ENCODE peak calls at places on chromosomes 11 and 22, in seven cellular contexts. Z is NB4, I is lower leg skin, P is spleen, O is tibial artery, X is HepG2, U is fibroblast of pulmonary artery. F is an unnamed sample.
A peak's percentile ranks its signal among the peaks of the same experiment; 100 is the strongest.

GRCh38 chr22:27800250-27801131 is 1.1 kb downstream of the MN1 start:
- DNase-seq in P (no peak), X (no peak), Z (no peak), O (no peak), I (no peak), U (peak; percentile 33), F (no peak)

GRCh38 chr22:45577746-45578523 is 75.3 kb downstream of the FBLN1 start:
- DNase-seq in O (peak; percentile 72), U (peak; percentile 89), X (peak; percentile 64), I (peak; percentile 96), Z (peak; percentile 96), P (peak; percentile 93), F (peak; percentile 82)

GRCh38 chr11:128349650-128350296 is 237.6 kb downstream of the ETS1 start:
- DNase-seq in X (no peak), O (no peak), P (no peak), U (no peak), I (no peak), Z (no peak), F (no peak)

GRCh38 chr22:42368379-42369249 is 63.6 kb downstream of the NFAM1 start:
- DNase-seq in X (no peak), O (no peak), I (no peak), Z (no peak), U (no peak), P (peak; percentile 89), F (no peak)

GRCh38 chr22:19905619-19906276 is 35.8 kb upstream of the COMT start:
- DNase-seq in P (no peak), I (no peak), O (no peak), U (no peak), X (no peak), Z (no peak), F (peak; percentile 79)

GRCh38 chr22:43917523-43917922 is 6.1 kb upstream of the PNPLA3 start:
- DNase-seq in O (no peak), P (no peak), I (no peak), U (no peak), Z (no peak), X (no peak), F (no peak)

GRCh38 chr11:762421-763072 is 14.7 kb downstream of the GATD1 start:
- DNase-seq in U (peak; percentile 66), X (no peak), I (peak; percentile 87), Z (peak; percentile 76), P (peak; percentile 76), O (no peak), F (peak; percentile 75)

GRCh38 chr11:105151936-105152554 is 12.5 kb upstream of the CARD18 start:
- DNase-seq in I (no peak), X (no peak), Z (no peak), O (no peak), U (peak; percentile 63), P (no peak), F (peak; percentile 52)

GRCh38 chr11:69828971-69829344 is 9.7 kb upstream of the FGF3 start:
- DNase-seq in I (no peak), U (no peak), P (peak; percentile 38), X (no peak), Z (no peak), O (no peak), F (no peak)

GRCh38 chr11:61611309-61611708 is 30.4 kb upstream of the SYT7 start:
- DNase-seq in X (no peak), Z (no peak), O (no peak), I (no peak), U (no peak), P (no peak), F (no peak)

GRCh38 chr22:29149841-29150555 is 55.7 kb upstream of the EMID1 start:
- DNase-seq in I (no peak), Z (no peak), U (peak; percentile 3), O (no peak), P (peak; percentile 68), X (peak; percentile 50), F (no peak)

GRCh38 chr22:44995282-44995597 is 14.6 kb downstream of the PHF21B start:
- DNase-seq in U (no peak), X (no peak), Z (no peak), I (no peak), P (no peak), O (no peak), F (no peak)

GRCh38 chr11:111001986-111002616 is 243.4 kb upstream of the POU2AF2 start:
- DNase-seq in P (no peak), U (peak; percentile 87), X (no peak), O (peak; percentile 26), I (no peak), Z (no peak), F (peak; percentile 72)

GRCh38 chr22:42233879-42234278 is 36.6 kb downstream of the TCF20 start:
- DNase-seq in X (no peak), I (no peak), O (no peak), U (no peak), Z (no peak), P (no peak), F (peak; percentile 48)

GRCh38 chr22:27814993-27815392 is 13.4 kb upstream of the MN1 start:
- DNase-seq in I (no peak), U (no peak), O (no peak), X (no peak), P (no peak), Z (no peak), F (no peak)

GRCh38 chr22:31284756-31285155 is 7.5 kb downstream of the PIK3IP1 start:
- DNase-seq in P (no peak), X (no peak), Z (no peak), I (peak; percentile 69), U (no peak), O (no peak), F (no peak)

GRCh38 chr11:69352715-69353325 is 58.9 kb downstream of the MYEOV start:
- DNase-seq in I (peak; percentile 21), U (peak; percentile 84), O (no peak), X (no peak), P (no peak), Z (peak; percentile 53), F (peak; percentile 93)

GRCh38 chr22:20056696-20057386 is 23.2 kb upstream of the DGCR8 start:
- DNase-seq in I (no peak), O (no peak), X (no peak), Z (no peak), P (no peak), U (no peak), F (no peak)

GRCh38 chr11:11620966-11621880 is 582 bp downstream of the GALNT18 start:
- DNase-seq in I (no peak), Z (peak; percentile 4), U (no peak), X (no peak), P (peak; percentile 82), O (peak; percentile 45), F (peak; percentile 13)

GRCh38 chr11:40445391-40445790 is 1014.1 kb downstream of the LRRC4C start:
- DNase-seq in I (no peak), U (no peak), O (no peak), X (peak; percentile 8), Z (no peak), P (no peak), F (no peak)

GRCh38 chr11:122207921-122208764 is 92.1 kb upstream of the BLID start:
- DNase-seq in P (no peak), O (no peak), U (peak; percentile 45), I (no peak), X (no peak), Z (no peak), F (peak; percentile 72)

GRCh38 chr11:73227571-73228211 is 9.6 kb downstream of the P2RY2 start:
- DNase-seq in X (no peak), I (peak; percentile 86), O (no peak), U (no peak), Z (no peak), P (peak; percentile 41), F (no peak)

DNA sequence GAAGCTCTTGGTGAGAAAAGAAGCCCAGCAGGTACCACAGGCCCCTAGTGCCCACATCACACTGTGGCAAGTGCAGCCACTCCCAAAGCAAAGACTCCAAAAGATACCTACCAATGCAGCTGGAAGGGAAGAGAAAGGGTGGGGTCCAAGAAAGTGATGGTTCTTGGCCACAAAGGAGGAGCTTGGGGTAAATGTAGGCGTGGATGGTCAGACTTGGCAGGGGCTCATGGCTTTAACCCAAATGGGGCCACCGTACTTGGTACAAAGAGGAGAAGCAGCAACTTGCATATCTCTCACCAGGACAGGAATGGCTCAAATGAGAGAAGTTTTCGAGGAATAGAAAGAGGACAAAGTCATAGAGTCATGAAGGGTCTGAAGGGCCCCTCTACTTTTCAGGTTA is 4.8 kb downstream of the MAP3K11 start:
- DNase-seq in O (no peak), I (no peak), P (no peak), Z (no peak), X (no peak), U (peak; percentile 37), F (no peak)
- TF ChIP-seq CTCF in O (no peak), I (no peak), P (no peak), Z (no peak), X (no peak), U (no peak), F (no peak)

GRCh38 chr22:39146256-39147101 is 6.0 kb downstream of the CBX7 start:
- DNase-seq in U (no peak), Z (no peak), O (peak; percentile 24), P (peak; percentile 74), X (no peak), I (no peak), F (no peak)
- H3K4me3 ChIP-seq in U (no peak overlapping the region), Z (no peak overlapping the region), O (peak overlapping the region; percentile 91), P (peak overlapping the region; percentile 97), X (peak overlapping the region; percentile 53), I (no peak overlapping the region), F (peak overlapping the region; percentile 61)

DNA sequence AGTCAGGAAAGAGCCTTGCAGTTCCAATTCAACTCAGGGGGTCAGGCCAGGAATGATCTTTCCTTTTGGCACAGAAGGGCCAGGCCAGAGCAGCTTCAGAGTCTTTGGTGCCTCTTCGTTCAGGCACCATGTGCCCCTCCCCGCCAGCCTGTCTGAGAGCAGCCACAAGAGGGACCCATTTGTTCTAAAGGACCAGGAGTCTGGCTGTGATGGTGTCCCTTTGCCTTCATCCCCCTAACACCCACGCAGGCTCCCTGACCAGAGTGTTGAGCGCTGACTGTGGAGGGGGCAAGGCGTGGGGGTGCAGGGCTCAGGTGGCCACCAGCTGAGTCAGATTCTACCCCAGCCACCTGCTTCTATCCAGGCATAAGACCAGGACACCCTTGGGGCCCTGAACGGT is 156.4 kb downstream of the TTC17 start:
- DNase-seq in X (peak; percentile 23), O (no peak), P (no peak), Z (peak; percentile 11), U (no peak), I (no peak), F (no peak)
- TF ChIP-seq CTCF in X (peak; percentile 61), O (no peak), P (no peak), Z (no peak), U (peak; percentile 9), I (no peak), F (peak; percentile 23)

DNA sequence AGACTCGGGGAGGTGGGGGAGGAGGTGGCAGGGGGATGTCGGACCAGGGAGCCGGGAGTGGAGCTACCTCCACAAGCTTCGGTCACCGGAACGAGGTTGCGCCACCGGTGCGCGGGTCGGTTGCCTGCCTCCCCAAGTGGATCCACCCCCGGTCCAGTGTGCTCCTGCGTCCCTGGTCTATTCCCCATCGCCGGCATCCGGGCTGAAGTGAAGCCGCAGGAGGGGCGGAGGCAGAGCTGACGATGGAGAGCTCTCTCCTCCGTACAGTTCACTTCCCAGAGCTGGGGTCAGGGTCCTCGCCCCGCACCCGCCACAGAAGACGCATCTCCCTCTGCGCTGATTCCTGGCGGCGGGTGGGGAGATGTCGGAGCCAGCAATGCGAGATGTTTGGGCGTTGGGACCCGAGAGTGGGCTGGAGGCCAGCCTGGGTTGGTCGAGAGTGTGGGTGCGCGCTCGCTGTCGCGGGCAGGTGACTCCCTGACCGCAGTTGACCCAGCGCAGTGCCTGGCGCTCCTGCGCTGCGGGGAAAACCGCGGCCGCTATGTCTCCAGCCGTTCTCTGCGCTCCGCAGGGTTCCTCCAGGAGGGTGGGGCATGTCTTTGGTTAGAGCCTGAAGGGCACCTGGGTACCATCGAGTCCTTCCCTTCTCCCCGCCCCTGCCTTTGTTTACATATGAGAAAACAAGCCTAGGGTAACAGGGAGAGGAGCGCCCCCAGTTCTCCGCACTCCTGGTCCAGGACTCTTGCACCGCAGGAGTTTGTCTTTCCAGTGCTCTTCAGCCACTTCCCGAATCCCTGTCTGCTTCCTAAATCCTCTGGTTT is 1.7 kb downstream of the C11orf96 start:
- DNase-seq in I (peak; percentile 88), P (peak; percentile 76), X (no peak), U (peak; percentile 40), O (no peak), Z (no peak), F (peak; percentile 36)
- H3K4me3 ChIP-seq in I (peak overlapping the region; percentile 67), P (peak overlapping the region; percentile 53), X (no peak overlapping the region), U (peak overlapping the region; percentile 69), O (peak overlapping the region; percentile 96), Z (no peak overlapping the region), F (peak overlapping the region; percentile 58)

F was measured in fibroblast of villous mesenchyme.